ENCODE peak calls at places on chromosomes 4 and X, in seven cellular contexts. I is AG04449, B is fibroblast of the aortic adventitia, L is fibroblast of mammary gland, W is astrocyte, E is GM23338, D is mucosa of descending colon. Z is an unnamed sample.

GRCh38 chrX:134544614-134545255 is 84.8 kb downstream of the HPRT1 start:
- DNase-seq in I (no peak), W (no peak), B (no peak), L (no peak), D (peak), E (peak), Z (no peak)

GRCh38 chr4:161256172-161256571 is 907.6 kb downstream of the FSTL5 start:
- DNase-seq in L (peak), E (peak), W (peak), D (no peak), B (no peak), I (no peak), Z (no peak)

GRCh38 chr4:72896515-72896914 is 173.0 kb downstream of the COX18 start:
- DNase-seq in I (peak), B (peak), E (peak), W (peak), D (no peak), L (peak), Z (peak)

GRCh38 chr4:25767877-25768475 is 94.8 kb downstream of the SEL1L3 start:
- DNase-seq in W (peak), I (no peak), L (peak), E (peak), B (peak), D (peak), Z (peak)

GRCh38 chrX:102835504-102836146 is 101.4 kb upstream of the RAB40AL start:
- DNase-seq in W (no peak), E (peak), I (no peak), D (peak), L (peak), B (peak), Z (peak)

GRCh38 chrX:65407157-65407626 is 127.4 kb downstream of the LAS1L start:
- DNase-seq in I (no peak), B (no peak), E (peak), W (no peak), D (peak), L (no peak), Z (no peak)

GRCh38 chr4:185504098-185505047 is 30.9 kb downstream of the PDLIM3 start:
- DNase-seq in I (no peak), D (peak), W (no peak), E (no peak), L (no peak), B (no peak), Z (peak)

GRCh38 chr4:31674313-31674947 is 954.3 kb downstream of the PCDH7 start:
- DNase-seq in I (no peak), D (peak), W (no peak), L (peak), B (peak), E (peak), Z (peak)

GRCh38 chr4:112633477-112634235 is 3.1 kb downstream of the ZGRF1 start:
- DNase-seq in B (peak), E (peak), W (peak), I (no peak), D (peak), L (peak), Z (peak)

GRCh38 chrX:44953734-44954502 is 80.9 kb downstream of the KDM6A start:
- DNase-seq in E (no peak), L (no peak), I (no peak), B (no peak), W (no peak), D (no peak), Z (no peak)
- H3K4me3 ChIP-seq in E (peak), L (no peak), I (no peak), B (no peak), W (no peak), D (no peak), Z (no peak)

GRCh38 chr4:26820346-26820745 is 40.3 kb upstream of the STIM2 start:
- DNase-seq in E (no peak), D (no peak), I (no peak), L (no peak), B (no peak), W (no peak), Z (no peak)

GRCh38 chr4:26819478-26819877 is 41.2 kb upstream of the STIM2 start:
- DNase-seq in I (no peak), E (no peak), B (no peak), D (no peak), L (no peak), W (no peak), Z (no peak)

GRCh38 chr4:26822546-26822945 is 38.1 kb upstream of the STIM2 start:
- DNase-seq in D (no peak), I (no peak), B (no peak), E (no peak), L (no peak), W (no peak), Z (no peak)

GRCh38 chr4:26823583-26823982 is 37.1 kb upstream of the STIM2 start:
- DNase-seq in D (no peak), W (no peak), L (no peak), B (no peak), I (no peak), E (no peak), Z (no peak)

DNA sequence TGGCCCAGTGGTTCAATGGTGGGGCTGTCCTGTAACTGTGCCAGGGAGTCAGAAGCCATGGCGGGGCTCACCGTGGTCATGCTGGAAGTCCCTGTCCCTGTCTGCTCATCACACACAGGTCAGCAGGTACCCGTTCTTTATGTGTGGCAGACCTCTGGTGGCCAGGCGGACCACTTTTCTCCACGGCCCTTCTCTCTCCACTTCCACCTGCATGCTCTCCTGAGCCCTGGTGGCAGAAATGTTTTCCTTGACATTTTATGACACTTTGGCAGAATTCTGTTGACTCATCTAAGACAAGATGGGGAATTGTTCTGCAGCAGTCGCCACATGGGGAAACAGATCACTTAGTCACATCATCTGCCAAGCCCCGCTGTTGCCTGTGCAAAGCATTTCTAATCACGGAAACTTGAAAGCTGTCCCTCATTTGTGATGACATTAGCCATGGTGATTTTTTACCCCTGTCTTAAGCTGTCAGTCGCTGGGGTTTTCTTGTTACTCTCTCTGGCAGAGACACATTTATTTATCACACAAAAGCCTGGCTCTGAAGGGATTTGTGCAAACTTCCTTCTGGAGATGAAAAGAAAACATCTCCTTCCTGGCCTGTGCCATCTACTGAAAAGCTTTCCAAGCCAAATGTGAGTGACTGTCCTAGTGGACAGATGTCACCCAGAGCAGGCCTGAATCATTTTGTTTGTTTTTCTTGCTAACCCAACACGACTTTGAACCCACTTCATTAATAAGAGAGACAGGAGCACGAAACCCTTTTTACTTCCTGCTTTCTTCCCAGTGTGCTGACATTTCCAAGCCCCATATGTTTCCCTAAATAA is 38.8 kb upstream of the STIM2 start:
- DNase-seq in B (no peak), D (peak), L (no peak), W (no peak), I (no peak), E (no peak), Z (no peak)
- TF ChIP-seq CTCF in B (no peak), D (no peak), L (no peak), W (no peak), I (no peak), E (no peak), Z (no peak)

GRCh38 chr4:26830016-26830415 is 30.6 kb upstream of the STIM2 start:
- DNase-seq in D (no peak), I (no peak), W (no peak), B (no peak), L (no peak), E (no peak), Z (no peak)

GRCh38 chr4:26829018-26829417 is 31.6 kb upstream of the STIM2 start:
- DNase-seq in L (no peak), I (no peak), E (no peak), B (no peak), D (no peak), W (no peak), Z (no peak)

GRCh38 chr4:26827798-26828197 is 32.8 kb upstream of the STIM2 start:
- DNase-seq in L (no peak), B (no peak), E (no peak), D (no peak), W (no peak), I (no peak), Z (no peak)

GRCh38 chr4:26830701-26831100 is 29.9 kb upstream of the STIM2 start:
- DNase-seq in I (no peak), E (no peak), D (no peak), W (no peak), L (no peak), B (no peak), Z (no peak)

DNA sequence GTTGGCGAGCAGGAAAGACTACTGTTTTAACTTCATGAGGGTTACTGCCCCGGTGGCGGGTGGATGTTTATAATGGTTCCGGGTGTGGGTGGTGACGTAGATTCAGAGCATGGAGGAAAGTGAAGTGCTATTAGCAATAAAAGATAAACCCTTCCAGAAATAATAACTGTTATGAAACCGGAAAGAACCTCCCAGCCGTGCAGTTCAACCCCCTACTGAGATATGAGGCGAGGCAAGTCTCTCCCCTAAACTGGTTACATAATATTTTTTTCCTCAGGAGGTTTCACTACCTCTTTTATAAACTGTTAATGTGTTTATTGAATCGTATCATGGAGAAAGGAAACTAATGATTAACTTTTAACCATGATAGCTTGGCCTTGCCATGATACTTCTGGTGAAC is 33.9 kb upstream of the STIM2 start:
- DNase-seq in E (no peak), I (no peak), L (no peak), B (no peak), W (no peak), D (peak), Z (peak)
- H3K4me3 ChIP-seq in E (no peak), I (no peak), L (no peak), B (no peak), W (no peak), D (no peak), Z (no peak)

GRCh38 chr4:172149329-172149728 is 336.1 kb downstream of the GALNTL6 start:
- DNase-seq in B (no peak), I (no peak), D (no peak), L (no peak), E (no peak), W (no peak), Z (no peak)

GRCh38 chr4:172142331-172142738 is 329.1 kb downstream of the GALNTL6 start:
- DNase-seq in W (peak), D (no peak), B (peak), I (peak), L (peak), E (no peak), Z (peak)

GRCh38 chr4:172152284-172152683 is 339.1 kb downstream of the GALNTL6 start:
- DNase-seq in L (no peak), D (no peak), E (no peak), B (no peak), I (no peak), W (no peak), Z (no peak)

GRCh38 chr4:172143605-172144314 is 330.6 kb downstream of the GALNTL6 start:
- DNase-seq in I (no peak), L (no peak), W (no peak), D (no peak), B (no peak), E (no peak), Z (peak)

DNA sequence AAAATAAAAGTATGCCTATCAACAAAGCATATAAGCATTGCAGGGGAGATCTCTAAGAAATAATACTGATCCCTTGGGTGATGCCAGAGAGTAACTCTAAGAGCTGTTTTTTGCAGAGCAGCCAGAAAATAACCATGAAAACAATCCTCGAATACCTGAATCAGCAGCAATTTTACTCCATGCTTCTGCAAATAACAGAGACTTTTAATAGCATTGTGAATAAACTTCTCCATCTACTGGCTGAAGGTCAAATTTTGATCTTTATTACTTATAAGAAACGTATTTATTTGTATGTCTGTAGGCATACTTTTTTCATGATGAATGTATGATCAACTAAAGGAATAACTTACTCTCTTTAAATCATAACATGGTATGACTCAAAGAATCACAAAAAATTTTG is 334.5 kb downstream of the GALNTL6 start:
- DNase-seq in B (peak), W (peak), D (no peak), I (peak), E (peak), L (peak), Z (peak)
- TF ChIP-seq CTCF in B (no peak), W (no peak), D (no peak), I (no peak), E (no peak), L (no peak), Z (no peak)

GRCh38 chrX:79146552-79147390 is 2.3 kb downstream of the GPR174 start:
- DNase-seq in L (no peak), W (no peak), E (no peak), D (no peak), B (no peak), I (no peak), Z (no peak)
- H3K4me3 ChIP-seq in L (no peak), W (no peak), E (no peak), D (no peak), B (no peak), I (no peak), Z (no peak)

Z was measured in choroid plexus epithelial cell.